ENCODE peak calls at places on chromosomes 16 and 17, in five cellular contexts. N is breast epithelium; E is CD8-positive, alpha-beta memory T cell; H is mammary epithelial cell; A is gastrocnemius medialis. L is an unnamed sample. For H3K4me1 and H3K36me3, the result is how much of the 10 kb centered on the place peaks cover.

GRCh38 chr17:58328195-58329034 is at the start of gene TSPOAP1:
- DNase-seq in N (no peak), E (peak), H (no peak), A (no peak), L (peak)

GRCh38 chr17:45818708-45819107 is 26.0 kb upstream of the SPPL2C start:
- DNase-seq in N (no peak), E (no peak), H (no peak), A (no peak), L (no peak)

GRCh38 chr16:71883193-71883848 is 661 bp downstream of the ZNF821 start:
- DNase-seq in N (no peak), E (peak), H (peak), A (no peak), L (peak)

GRCh38 chr17:819251-819650 is 37.1 kb downstream of the MRM3 start:
- DNase-seq in N (no peak), E (no peak), H (no peak), A (no peak), L (no peak)

GRCh38 chr17:61816538-61816937 is 46.8 kb downstream of the BRIP1 start:
- DNase-seq in N (no peak), E (no peak), H (no peak), A (no peak), L (no peak)

GRCh38 chr16:1152123-1152638 is 725 bp upstream of the CACNA1H start:
- DNase-seq in N (no peak), E (peak), H (no peak), A (no peak), L (peak)

GRCh38 chr17:5381542-5381941 is 37.9 kb downstream of the NUP88 start:
- DNase-seq in N (no peak), E (no peak), H (peak), A (no peak), L (no peak)

GRCh38 chr17:71793550-71793949 is 327.3 kb upstream of the SOX9 start:
- DNase-seq in N (no peak), E (no peak), H (peak), A (no peak), L (no peak)

GRCh38 chr16:68469728-68470460 is 21.6 kb upstream of the SMPD3 start:
- DNase-seq in N (no peak), E (no peak), H (no peak), A (no peak), L (no peak)

GRCh38 chr16:22694887-22695382 is 119.0 kb upstream of the HS3ST2 start:
- DNase-seq in N (no peak), E (no peak), H (peak), A (no peak), L (no peak)

GRCh38 chr17:57011482-57012015 is 33.6 kb downstream of the SCPEP1 start:
- DNase-seq in N (no peak), E (no peak), H (no peak), A (no peak), L (no peak)

GRCh38 chr16:82302007-82302733 is 132.1 kb upstream of the MPHOSPH6 start:
- DNase-seq in N (no peak), E (no peak), H (no peak), A (no peak), L (no peak)

GRCh38 chr17:78762007-78762406 is 20.1 kb downstream of the CYTH1 start:
- DNase-seq in N (no peak), E (no peak), H (no peak), A (no peak), L (no peak)
- H3K4me1 ChIP-seq in N (under half), E (half or more), H (under half), A (half or more), L (under half)

GRCh38 chr17:42307362-42307927 is 19.1 kb downstream of the STAT5A start:
- DNase-seq in N (no peak), E (no peak), H (no peak), A (no peak), L (no peak)
- H3K36me3 ChIP-seq in N (under half), E (under half), H (under half), A (under half), L (under half)

GRCh38 chr17:76478097-76478496 is 10.7 kb downstream of the AANAT start:
- DNase-seq in N (no peak), E (no peak), H (no peak), A (no peak), L (no peak)
- H3K4me1 ChIP-seq in N (under half), E (under half), H (under half), A (under half), L (under half)

GRCh38 chr17:47624727-47625068 is 25.0 kb upstream of the KPNB1 start:
- DNase-seq in N (no peak), E (no peak), H (no peak), A (no peak), L (no peak)

GRCh38 chr17:47622179-47622549 is 27.6 kb upstream of the KPNB1 start:
- DNase-seq in N (no peak), E (no peak), H (no peak), A (no peak), L (no peak)

GRCh38 chr17:47618416-47618815 is 31.3 kb upstream of the KPNB1 start:
- DNase-seq in N (no peak), E (no peak), H (no peak), A (no peak), L (no peak)

GRCh38 chr17:47621293-47622178 is 28.2 kb upstream of the KPNB1 start:
- DNase-seq in N (no peak), E (no peak), H (peak), A (peak), L (no peak)

GRCh38 chr17:47620503-47621245 is 29.0 kb upstream of the KPNB1 start:
- DNase-seq in N (no peak), E (no peak), H (peak), A (no peak), L (no peak)
- H3K36me3 ChIP-seq in N (under half), E (under half), H (under half), A (under half), L (half or more)

DNA sequence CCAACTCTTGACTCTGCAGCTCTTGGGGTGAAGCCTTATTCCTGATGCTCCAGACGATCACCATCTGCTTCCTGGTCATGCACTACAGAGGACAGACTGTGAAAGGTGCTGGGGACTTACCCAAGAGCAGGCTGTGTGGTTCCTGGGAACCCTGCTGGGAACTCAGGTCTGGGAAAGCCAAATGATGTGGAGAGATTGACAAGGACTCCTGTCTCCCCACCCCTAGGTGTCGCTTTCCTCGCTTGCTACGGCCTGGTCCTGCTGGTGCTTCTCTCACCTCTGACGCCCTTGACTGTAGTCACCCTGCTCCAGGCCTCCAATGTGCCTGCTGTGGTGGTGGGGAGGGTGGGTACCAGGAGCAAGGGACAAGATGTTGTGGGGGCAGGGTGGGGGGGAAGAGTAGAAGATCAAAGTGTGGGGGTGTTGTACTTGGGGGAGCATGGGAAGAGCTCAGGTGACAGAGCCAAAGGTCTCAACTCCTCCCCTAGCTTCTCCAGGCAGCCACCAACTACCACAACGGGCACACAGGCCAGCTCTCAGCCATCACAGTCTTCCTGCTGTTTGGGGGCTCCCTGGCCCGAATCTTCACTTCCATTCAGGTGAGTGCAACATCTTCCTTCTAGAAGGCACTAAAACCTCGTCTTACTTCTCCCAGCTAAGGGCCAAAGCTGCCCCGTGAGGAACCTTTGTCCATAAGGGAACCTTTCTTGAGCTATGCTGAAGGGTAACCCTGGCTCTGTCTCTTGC is 3.0 kb downstream of the SOX15 start:
- DNase-seq in N (no peak), E (no peak), H (no peak), A (no peak), L (no peak)
- H3K4me1 ChIP-seq in N (under half), E (under half), H (half or more), A (half or more), L (under half)

GRCh38 chr17:50070908-50071680 is 15.2 kb downstream of the ITGA3 start:
- DNase-seq in N (no peak), E (no peak), H (no peak), A (no peak), L (no peak)

GRCh38 chr17:50072130-50072529 is 16.2 kb downstream of the ITGA3 start:
- DNase-seq in N (no peak), E (no peak), H (no peak), A (no peak), L (no peak)

GRCh38 chr17:50071692-50072091 is 15.8 kb downstream of the ITGA3 start:
- DNase-seq in N (no peak), E (no peak), H (no peak), A (no peak), L (no peak)

GRCh38 chr17:50074227-50074626 is 18.3 kb downstream of the ITGA3 start:
- DNase-seq in N (no peak), E (no peak), H (no peak), A (no peak), L (no peak)

DNA sequence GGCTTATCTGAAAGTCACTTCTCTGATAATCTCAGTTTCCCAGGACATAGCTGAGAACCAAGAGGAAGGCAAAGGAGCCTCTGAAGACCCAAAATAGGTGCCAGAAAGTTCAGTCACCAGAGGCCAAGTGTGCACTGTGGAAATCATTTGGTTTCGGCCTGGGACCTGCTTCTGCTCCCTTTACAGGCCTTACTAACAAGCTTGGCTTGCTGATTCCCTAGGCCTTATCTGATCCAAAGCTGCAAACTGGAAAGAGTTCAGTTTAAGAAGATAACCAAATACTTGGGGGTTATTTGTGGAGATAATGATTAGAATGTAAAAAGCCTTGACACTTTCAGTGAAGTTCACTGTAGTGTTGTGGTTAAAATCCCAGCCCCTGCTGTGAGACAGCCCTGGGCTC is 17.0 kb downstream of the ITGA3 start:
- DNase-seq in N (no peak), E (no peak), H (no peak), A (no peak), L (no peak)
- H3K36me3 ChIP-seq in N (under half), E (under half), H (half or more), A (under half), L (under half)

DNA sequence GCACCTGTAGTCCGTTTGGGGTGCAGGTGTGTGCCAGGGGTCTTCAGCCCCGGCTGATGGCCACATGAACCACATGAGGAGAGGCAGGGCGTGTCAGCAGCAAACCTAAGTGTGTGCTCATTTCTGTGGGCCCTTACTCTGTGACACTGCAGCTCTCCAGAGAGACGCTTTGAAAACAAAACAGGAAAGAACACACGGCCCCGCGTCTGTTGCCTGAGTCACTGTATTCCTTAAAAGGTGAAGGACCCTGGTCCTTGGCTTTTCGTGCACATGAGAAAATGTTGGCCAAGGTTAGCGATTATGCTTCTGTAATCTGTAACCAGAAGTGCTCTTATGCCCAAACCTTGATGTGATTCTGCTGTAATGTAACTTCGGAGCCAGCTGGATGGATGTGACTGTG is 22.6 kb downstream of the ENDOV start:
- DNase-seq in N (no peak), E (no peak), H (no peak), A (no peak), L (no peak)
- H3K4me1 ChIP-seq in N (under half), E (under half), H (under half), A (under half), L (under half)

GRCh38 chr16:27347930-27348685 is 34.3 kb downstream of the IL4R start:
- DNase-seq in N (no peak), E (no peak), H (no peak), A (no peak), L (no peak)

GRCh38 chr16:27352026-27352425 is 38.3 kb downstream of the IL4R start:
- DNase-seq in N (no peak), E (no peak), H (no peak), A (no peak), L (no peak)

GRCh38 chr16:27346818-27347217 is 33.0 kb downstream of the IL4R start:
- DNase-seq in N (no peak), E (no peak), H (no peak), A (no peak), L (no peak)

GRCh38 chr16:27349276-27349675 is 35.5 kb downstream of the IL4R start:
- DNase-seq in N (no peak), E (no peak), H (no peak), A (no peak), L (no peak)

DNA sequence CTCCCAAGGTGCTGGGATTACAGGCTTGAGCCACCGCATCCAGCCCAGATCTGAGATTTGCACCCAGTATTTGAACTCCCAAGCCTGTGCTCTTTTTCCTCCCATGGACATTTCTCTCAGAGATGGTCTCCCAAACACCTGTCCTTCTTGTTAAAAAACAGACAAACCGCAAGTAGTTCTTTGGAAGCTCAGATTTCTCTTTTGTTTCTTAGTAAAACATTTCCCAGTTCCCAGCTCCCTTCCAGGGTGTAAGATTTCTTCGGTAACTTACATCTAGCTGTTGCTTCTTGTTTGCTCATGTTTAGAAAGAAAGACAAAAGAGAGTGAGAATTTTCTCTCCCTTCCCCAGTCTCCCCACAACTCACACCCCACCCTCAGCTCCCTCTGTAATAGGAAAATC is 36.2 kb downstream of the IL4R start:
- DNase-seq in N (no peak), E (no peak), H (no peak), A (no peak), L (no peak)
- H3K36me3 ChIP-seq in N (under half), E (half or more), H (half or more), A (under half), L (under half)

GRCh38 chr16:53771655-53772497 is 67.9 kb downstream of the FTO start:
- DNase-seq in N (no peak), E (no peak), H (no peak), A (no peak), L (no peak)

GRCh38 chr16:53775106-53775820 is 71.3 kb downstream of the FTO start:
- DNase-seq in N (no peak), E (no peak), H (no peak), A (no peak), L (no peak)

GRCh38 chr16:53773150-53773846 is 69.3 kb downstream of the FTO start:
- DNase-seq in N (no peak), E (no peak), H (peak), A (no peak), L (peak)

GRCh38 chr16:53775821-53776431 is 72.0 kb downstream of the FTO start:
- DNase-seq in N (no peak), E (no peak), H (peak), A (peak), L (peak)

GRCh38 chr16:53773881-53774280 is 69.9 kb downstream of the FTO start:
- DNase-seq in N (no peak), E (no peak), H (no peak), A (no peak), L (no peak)
- H3K4me1 ChIP-seq in N (under half), E (under half), H (half or more), A (under half), L (under half)

GRCh38 chr17:63610854-63611253 is 10.2 kb downstream of the TACO1 start:
- DNase-seq in N (no peak), E (no peak), H (no peak), A (no peak), L (no peak)
- H3K36me3 ChIP-seq in N (under half), E (under half), H (under half), A (under half), L (under half)